ENCODE peak calls at places on chromosome 16, in four cellular contexts. L is activated naive CD8-positive, alpha-beta T cell treated with anti-CD3 and anti-CD28 coated beads, Interleukin-2, amount 10 ng/mL, durations not matched to agents 7 days and 5 days; P is hepatic stellate cell; O is T-helper 2 cell. N is an unnamed sample.

GRCh38 chr16:67928147-67928546 is 3.5 kb downstream of the CTRL start:
- DNase-seq in P (no peak), L (no peak), O (no peak), N (no peak)

GRCh38 chr16:88504489-88505404 is 51.7 kb downstream of the ZFPM1 start:
- DNase-seq in L (no peak), O (no peak), P (no peak), N (no peak)

GRCh38 chr16:6837722-6838121 is 494.9 kb upstream of the RBFOX1 start:
- DNase-seq in O (no peak), P (no peak), L (no peak), N (no peak)

GRCh38 chr16:89720520-89720858 is 209 bp downstream of the VPS9D1 start:
- DNase-seq in L (no peak), O (no peak), P (no peak), N (no peak)

GRCh38 chr16:15031179-15031578 is 24.7 kb downstream of the NTAN1 start:
- DNase-seq in L (no peak), O (no peak), P (no peak), N (no peak)

GRCh38 chr16:84599528-84600202 is 18.2 kb downstream of the COTL1 start:
- DNase-seq in P (peak), L (peak), O (peak), N (peak)

GRCh38 chr16:25097304-25097988 is 14.1 kb upstream of the LCMT1 start:
- DNase-seq in L (no peak), P (peak), O (no peak), N (no peak)

GRCh38 chr16:52494621-52495020 is 52.3 kb downstream of the TOX3 start:
- DNase-seq in P (no peak), O (no peak), L (no peak), N (no peak)

GRCh38 chr16:30977502-30977901 is 7.5 kb upstream of the HSD3B7 start:
- DNase-seq in L (peak), P (no peak), O (no peak), N (no peak)

GRCh38 chr16:68037820-68038597 is 14.9 kb downstream of the DUS2 start:
- DNase-seq in O (no peak), P (no peak), L (no peak), N (no peak)

GRCh38 chr16:81651758-81652718 is 127.1 kb upstream of the PLCG2 start:
- DNase-seq in P (no peak), L (no peak), O (no peak), N (no peak)

GRCh38 chr16:3149630-3150345 is 15.0 kb downstream of the ZNF213 start:
- DNase-seq in P (peak), L (peak), O (no peak), N (no peak)

GRCh38 chr16:2752850-2753522 is 548 bp downstream of the SRRM2 start:
- DNase-seq in O (no peak), L (no peak), P (peak), N (no peak)

GRCh38 chr16:1261131-1261917 is 5.5 kb downstream of the TPSD1 start:
- DNase-seq in P (no peak), O (no peak), L (no peak), N (no peak)

GRCh38 chr16:12111819-12112218 is 135.3 kb downstream of the SNX29 start:
- DNase-seq in O (no peak), L (no peak), P (no peak), N (no peak)

GRCh38 chr16:79562166-79562823 is 38.2 kb downstream of the MAF start:
- DNase-seq in L (no peak), O (no peak), P (no peak), N (no peak)

GRCh38 chr16:10752843-10753523 is 9.3 kb downstream of the NUBP1 start:
- DNase-seq in L (no peak), P (no peak), O (no peak), N (no peak)

GRCh38 chr16:30090607-30091332 is 954 bp downstream of the TBX6 start:
- DNase-seq in L (no peak), O (no peak), P (no peak), N (no peak)

GRCh38 chr16:67248401-67249177 is at the start of gene SLC9A5:
- DNase-seq in L (peak), O (no peak), P (peak), N (no peak)

N was measured in activated T-helper 9 cell treated with anti-CD3 and anti-CD28 coated beads, Interleukin-2, amount 50 U/mL, for 16 hours.